ENCODE peak calls at places on chromosome 9, in ten cellular contexts. D is GM12865, G is PC-3, F is brain microvascular endothelial cell, K is cardiac muscle cell, T is lower leg skin, P is left ventricle myocardium inferior, O is mammary epithelial cell, W is right cardiac atrium, V is Peyer's patch. M is an unnamed sample.

GRCh38 chr9:86773437-86773836 is 173.9 kb downstream of the GAS1 start:
- DNase-seq in D (no peak), G (no peak), F (no peak), K (no peak), T (no peak), P (no peak), O (no peak), W (no peak), V (no peak), M (no peak)

GRCh38 chr9:6305954-6306563 is 22.1 kb upstream of the TPD52L3 start:
- DNase-seq in D (peak; percentile 58), G (peak; percentile 69), F (no peak), K (peak; percentile 76), T (no peak), P (no peak), O (peak; percentile 46), W (no peak), V (no peak), M (peak; percentile 81)

GRCh38 chr9:134491856-134492255 is 149.7 kb upstream of the COL5A1 start:
- DNase-seq in D (no peak), G (no peak), F (no peak), K (no peak), T (no peak), P (no peak), O (no peak), W (no peak), V (no peak), M (no peak)

GRCh38 chr9:4237748-4238511 is 61.9 kb downstream of the GLIS3 start:
- DNase-seq in D (peak; percentile 17), G (no peak), F (no peak), K (no peak), T (no peak), P (no peak), O (no peak), W (no peak), V (no peak), M (peak; percentile 46)

GRCh38 chr9:78893758-78894157 is 596.8 kb downstream of the PSAT1 start:
- DNase-seq in D (no peak), G (no peak), F (no peak), K (no peak), T (no peak), P (no peak), O (no peak), W (no peak), V (no peak), M (no peak)

GRCh38 chr9:9679433-9679832 is 933.4 kb downstream of the PTPRD start:
- DNase-seq in D (no peak), G (no peak), F (no peak), K (no peak), T (no peak), P (no peak), O (no peak), W (no peak), V (no peak), M (no peak)

GRCh38 chr9:5025416-5025815 is 40.3 kb downstream of the JAK2 start:
- DNase-seq in D (no peak), G (no peak), F (peak; percentile 26), K (peak; percentile 30), T (peak; percentile 30), P (no peak), O (no peak), W (peak; percentile 46), V (no peak), M (peak; percentile 56)

GRCh38 chr9:87886210-87887150 is 3.8 kb downstream of the SPATA31E1 start:
- DNase-seq in D (no peak), G (no peak), F (no peak), K (no peak), T (no peak), P (no peak), O (no peak), W (no peak), V (peak; percentile 41), M (no peak)

GRCh38 chr9:111622626-111623025 is 8.5 kb upstream of the DNAJC25 start:
- DNase-seq in D (no peak), G (peak; percentile 88), F (peak; percentile 40), K (peak; percentile 81), T (peak; percentile 56), P (no peak), O (peak; percentile 71), W (no peak), V (no peak), M (peak; percentile 88)

GRCh38 chr9:84932915-84933527 is 263.5 kb downstream of the NTRK2 start:
- DNase-seq in D (no peak), G (peak; percentile 1), F (no peak), K (peak; percentile 6), T (no peak), P (no peak), O (peak; percentile 27), W (no peak), V (no peak), M (no peak)

GRCh38 chr9:110602281-110602680 is 22.7 kb upstream of the SVEP1 start:
- DNase-seq in D (no peak), G (peak; percentile 44), F (no peak), K (no peak), T (no peak), P (no peak), O (peak; percentile 70), W (no peak), V (no peak), M (no peak)

GRCh38 chr9:114273461-114273881 is 49.4 kb upstream of the ORM1 start:
- DNase-seq in D (no peak), G (no peak), F (no peak), K (no peak), T (no peak), P (peak; percentile 5), O (peak; percentile 69), W (peak; percentile 20), V (peak; percentile 43), M (no peak)

GRCh38 chr9:19026375-19026774 is 6.6 kb downstream of the SAXO1 start:
- DNase-seq in D (no peak), G (no peak), F (no peak), K (peak; percentile 7), T (no peak), P (no peak), O (no peak), W (no peak), V (no peak), M (no peak)

GRCh38 chr9:70594546-70594945 is 180.1 kb upstream of the KLF9 start:
- DNase-seq in D (no peak), G (no peak), F (no peak), K (peak; percentile 48), T (no peak), P (no peak), O (peak; percentile 23), W (no peak), V (no peak), M (no peak)

GRCh38 chr9:94110821-94111252 is 26.6 kb downstream of the PTPDC1 start:
- DNase-seq in D (no peak), G (no peak), F (peak; percentile 70), K (peak; percentile 85), T (no peak), P (no peak), O (peak; percentile 64), W (no peak), V (no peak), M (peak; percentile 85)

GRCh38 chr9:127898433-127899199 is 787 bp downstream of the ST6GALNAC6 start:
- DNase-seq in D (no peak), G (peak; percentile 26), F (peak; percentile 74), K (peak; percentile 96), T (no peak), P (no peak), O (no peak), W (peak; percentile 87), V (peak; percentile 57), M (peak; percentile 93)
- H3K4me3 ChIP-seq in D (peak overlapping the region; percentile 92), G (peak overlapping the region; percentile 84), F (peak overlapping the region; percentile 85), K (peak overlapping the region; percentile 80), T (peak overlapping the region; percentile 93), P (peak overlapping the region; percentile 99), O (peak overlapping the region; percentile 90), W (peak overlapping the region; percentile 76), V (peak overlapping the region; percentile 85), M (peak overlapping the region; percentile 90)

DNA sequence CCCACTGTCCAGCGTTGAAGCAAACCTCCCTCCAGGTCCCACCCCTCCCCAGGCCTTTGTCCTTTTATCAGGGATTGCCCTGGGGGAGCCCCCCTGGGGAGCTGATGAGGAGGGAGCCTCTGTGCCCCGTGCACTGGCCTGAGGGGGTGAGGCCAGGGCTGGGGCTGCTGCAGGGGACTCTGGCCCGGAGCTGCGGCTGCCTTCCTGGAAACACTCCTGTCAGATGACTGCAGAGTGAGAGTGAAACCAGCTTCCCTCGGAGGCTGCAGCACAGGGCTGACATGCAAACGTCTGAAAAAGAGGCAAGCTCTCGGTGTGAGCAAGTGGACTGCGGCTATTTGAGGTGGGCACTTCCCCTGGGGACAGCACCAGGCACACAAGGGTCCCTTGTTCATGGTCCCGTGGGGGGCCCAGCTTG is 4.6 kb upstream of the TRAF2 start:
- DNase-seq in D (peak; percentile 78), G (no peak), F (no peak), K (peak; percentile 53), T (no peak), P (no peak), O (peak; percentile 19), W (peak; percentile 42), V (peak; percentile 71), M (peak; percentile 44)
- H3K4me3 ChIP-seq in D (peak overlapping the region; percentile 65), G (no peak overlapping the region), F (no peak overlapping the region), K (no peak overlapping the region), T (no peak overlapping the region), P (peak overlapping the region; percentile 14), O (no peak overlapping the region), W (no peak overlapping the region), V (peak overlapping the region; percentile 39), M (no peak overlapping the region)

GRCh38 chr9:27382989-27383388 is 86.0 kb upstream of the EQTN start:
- DNase-seq in D (no peak), G (no peak), F (no peak), K (no peak), T (no peak), P (no peak), O (no peak), W (no peak), V (no peak), M (no peak)

GRCh38 chr9:27382308-27382707 is 85.4 kb upstream of the EQTN start:
- DNase-seq in D (no peak), G (no peak), F (no peak), K (no peak), T (no peak), P (no peak), O (peak; percentile 31), W (no peak), V (no peak), M (no peak)

GRCh38 chr9:27384262-27385014 is 87.5 kb upstream of the EQTN start:
- DNase-seq in D (no peak), G (no peak), F (no peak), K (no peak), T (no peak), P (no peak), O (no peak), W (no peak), V (no peak), M (no peak)

GRCh38 chr9:27385606-27386005 is 88.7 kb upstream of the EQTN start:
- DNase-seq in D (no peak), G (no peak), F (no peak), K (no peak), T (no peak), P (no peak), O (peak; percentile 57), W (no peak), V (no peak), M (no peak)

GRCh38 chr9:27383524-27383923 is 86.6 kb upstream of the EQTN start:
- DNase-seq in D (no peak), G (no peak), F (no peak), K (no peak), T (no peak), P (no peak), O (no peak), W (no peak), V (no peak), M (no peak)
- H3K4me3 ChIP-seq in D (no peak overlapping the region), G (no peak overlapping the region), F (no peak overlapping the region), K (no peak overlapping the region), T (no peak overlapping the region), P (no peak overlapping the region), O (no peak overlapping the region), W (no peak overlapping the region), V (no peak overlapping the region), M (no peak overlapping the region)

GRCh38 chr9:129336130-129336528 is 158.1 kb upstream of the IER5L start:
- DNase-seq in D (no peak), G (no peak), F (peak; percentile 44), K (peak; percentile 90), T (no peak), P (no peak), O (peak; percentile 60), W (no peak), V (no peak), M (peak; percentile 92)
- H3K4me3 ChIP-seq in D (no peak overlapping the region), G (no peak overlapping the region), F (no peak overlapping the region), K (no peak overlapping the region), T (no peak overlapping the region), P (peak overlapping the region; percentile 61), O (peak overlapping the region; percentile 19), W (no peak overlapping the region), V (peak overlapping the region; percentile 28), M (no peak overlapping the region)

M was measured in fibroblast of pulmonary artery.